ENCODE peak calls at places on chromosomes 12 and 14, in eight cellular contexts. One of them, this sample, is unnamed.

GRCh38 chr14:75877884-75878283 is 103.9 kb downstream of the TGFB3 start:
- DNase-seq in mucosa of descending colon: no peak
- DNase-seq in choroid plexus epithelial cell: peak
- DNase-seq in fibroblast of mammary gland: no peak
- DNase-seq in effector memory CD4-positive, alpha-beta T cell: no peak
- DNase-seq in fibroblast of lung: no peak
- DNase-seq in astrocyte of the cerebellum: no peak
- DNase-seq in HCT116: no peak
- DNase-seq in this sample: no peak

GRCh38 chr14:74945852-74946658 is 9.3 kb downstream of the PGF start:
- DNase-seq in mucosa of descending colon: peak
- DNase-seq in choroid plexus epithelial cell: peak
- DNase-seq in fibroblast of mammary gland: peak
- DNase-seq in effector memory CD4-positive, alpha-beta T cell: peak
- DNase-seq in fibroblast of lung: peak
- DNase-seq in astrocyte of the cerebellum: no peak
- DNase-seq in HCT116: peak
- DNase-seq in this sample: no peak

GRCh38 chr14:98904677-98905076 is 367.3 kb downstream of the BCL11B start:
- DNase-seq in mucosa of descending colon: no peak
- DNase-seq in choroid plexus epithelial cell: no peak
- DNase-seq in fibroblast of mammary gland: no peak
- DNase-seq in effector memory CD4-positive, alpha-beta T cell: no peak
- DNase-seq in fibroblast of lung: no peak
- DNase-seq in astrocyte of the cerebellum: no peak
- DNase-seq in HCT116: no peak
- DNase-seq in this sample: no peak

GRCh38 chr14:60331201-60332045 is 82.4 kb downstream of the PPM1A start:
- DNase-seq in mucosa of descending colon: peak
- DNase-seq in choroid plexus epithelial cell: peak
- DNase-seq in fibroblast of mammary gland: peak
- DNase-seq in effector memory CD4-positive, alpha-beta T cell: peak
- DNase-seq in fibroblast of lung: peak
- DNase-seq in astrocyte of the cerebellum: no peak
- DNase-seq in HCT116: peak
- DNase-seq in this sample: no peak

GRCh38 chr14:60396718-60397343 is 89.0 kb downstream of the C14orf39 start:
- DNase-seq in mucosa of descending colon: no peak
- DNase-seq in choroid plexus epithelial cell: peak
- DNase-seq in fibroblast of mammary gland: no peak
- DNase-seq in effector memory CD4-positive, alpha-beta T cell: no peak
- DNase-seq in fibroblast of lung: no peak
- DNase-seq in astrocyte of the cerebellum: no peak
- DNase-seq in HCT116: no peak
- DNase-seq in this sample: no peak

GRCh38 chr12:11822071-11822818 is 172.8 kb downstream of the ETV6 start:
- DNase-seq in mucosa of descending colon: no peak
- DNase-seq in choroid plexus epithelial cell: peak
- DNase-seq in fibroblast of mammary gland: peak
- DNase-seq in effector memory CD4-positive, alpha-beta T cell: peak
- DNase-seq in fibroblast of lung: peak
- DNase-seq in astrocyte of the cerebellum: peak
- DNase-seq in HCT116: no peak
- DNase-seq in this sample: no peak

GRCh38 chr14:21997300-21997699 is 323.7 kb upstream of the OR4E1 start:
- DNase-seq in mucosa of descending colon: no peak
- DNase-seq in choroid plexus epithelial cell: peak
- DNase-seq in fibroblast of mammary gland: peak
- DNase-seq in effector memory CD4-positive, alpha-beta T cell: no peak
- DNase-seq in fibroblast of lung: no peak
- DNase-seq in astrocyte of the cerebellum: no peak
- DNase-seq in HCT116: peak
- DNase-seq in this sample: no peak

GRCh38 chr12:89474615-89475014 is 50.0 kb downstream of the GALNT4 start:
- DNase-seq in mucosa of descending colon: no peak
- DNase-seq in choroid plexus epithelial cell: no peak
- DNase-seq in fibroblast of mammary gland: no peak
- DNase-seq in effector memory CD4-positive, alpha-beta T cell: no peak
- DNase-seq in fibroblast of lung: no peak
- DNase-seq in astrocyte of the cerebellum: no peak
- DNase-seq in HCT116: no peak
- DNase-seq in this sample: no peak

GRCh38 chr12:47097276-47097896 is 17.6 kb upstream of the AMIGO2 start:
- DNase-seq in mucosa of descending colon: no peak
- DNase-seq in choroid plexus epithelial cell: no peak
- DNase-seq in fibroblast of mammary gland: no peak
- DNase-seq in effector memory CD4-positive, alpha-beta T cell: no peak
- DNase-seq in fibroblast of lung: peak
- DNase-seq in astrocyte of the cerebellum: no peak
- DNase-seq in HCT116: no peak
- DNase-seq in this sample: no peak

GRCh38 chr12:121089031-121089812 is 43.5 kb upstream of the P2RX7 start:
- DNase-seq in mucosa of descending colon: peak
- DNase-seq in choroid plexus epithelial cell: no peak
- DNase-seq in fibroblast of mammary gland: no peak
- DNase-seq in effector memory CD4-positive, alpha-beta T cell: no peak
- DNase-seq in fibroblast of lung: no peak
- DNase-seq in astrocyte of the cerebellum: no peak
- DNase-seq in HCT116: no peak
- DNase-seq in this sample: no peak

GRCh38 chr12:885701-886100 is 63.8 kb downstream of the RAD52 start:
- DNase-seq in mucosa of descending colon: no peak
- DNase-seq in choroid plexus epithelial cell: no peak
- DNase-seq in fibroblast of mammary gland: no peak
- DNase-seq in effector memory CD4-positive, alpha-beta T cell: no peak
- DNase-seq in fibroblast of lung: no peak
- DNase-seq in astrocyte of the cerebellum: no peak
- DNase-seq in HCT116: no peak
- DNase-seq in this sample: no peak

GRCh38 chr12:75735853-75736252 is 224.4 kb upstream of the KRR1 start:
- DNase-seq in mucosa of descending colon: no peak
- DNase-seq in choroid plexus epithelial cell: no peak
- DNase-seq in fibroblast of mammary gland: peak
- DNase-seq in effector memory CD4-positive, alpha-beta T cell: no peak
- DNase-seq in fibroblast of lung: no peak
- DNase-seq in astrocyte of the cerebellum: no peak
- DNase-seq in HCT116: no peak
- DNase-seq in this sample: no peak

GRCh38 chr12:95608252-95609033 is 57.2 kb upstream of the USP44 start:
- DNase-seq in mucosa of descending colon: no peak
- DNase-seq in choroid plexus epithelial cell: peak
- DNase-seq in fibroblast of mammary gland: peak
- DNase-seq in effector memory CD4-positive, alpha-beta T cell: no peak
- DNase-seq in fibroblast of lung: peak
- DNase-seq in astrocyte of the cerebellum: peak
- DNase-seq in HCT116: no peak
- DNase-seq in this sample: no peak

GRCh38 chr12:22282283-22282682 is 52.2 kb downstream of the ST8SIA1 start:
- DNase-seq in mucosa of descending colon: no peak
- DNase-seq in choroid plexus epithelial cell: peak
- DNase-seq in fibroblast of mammary gland: peak
- DNase-seq in effector memory CD4-positive, alpha-beta T cell: no peak
- DNase-seq in fibroblast of lung: peak
- DNase-seq in astrocyte of the cerebellum: peak
- DNase-seq in HCT116: no peak
- DNase-seq in this sample: no peak

GRCh38 chr12:21825924-21826548 is 51.5 kb upstream of the KCNJ8 start:
- DNase-seq in mucosa of descending colon: no peak
- DNase-seq in choroid plexus epithelial cell: no peak
- DNase-seq in fibroblast of mammary gland: peak
- DNase-seq in effector memory CD4-positive, alpha-beta T cell: no peak
- DNase-seq in fibroblast of lung: no peak
- DNase-seq in astrocyte of the cerebellum: no peak
- DNase-seq in HCT116: no peak
- DNase-seq in this sample: no peak

GRCh38 chr14:100336618-100337530 is 13.7 kb downstream of the SLC25A47 start:
- DNase-seq in mucosa of descending colon: no peak
- DNase-seq in choroid plexus epithelial cell: no peak
- DNase-seq in fibroblast of mammary gland: no peak
- DNase-seq in effector memory CD4-positive, alpha-beta T cell: no peak
- DNase-seq in fibroblast of lung: no peak
- DNase-seq in astrocyte of the cerebellum: no peak
- DNase-seq in HCT116: no peak
- DNase-seq in this sample: no peak

GRCh38 chr12:118391836-118392235 is 15.5 kb downstream of the SUDS3 start:
- DNase-seq in mucosa of descending colon: no peak
- DNase-seq in choroid plexus epithelial cell: no peak
- DNase-seq in fibroblast of mammary gland: no peak
- DNase-seq in effector memory CD4-positive, alpha-beta T cell: no peak
- DNase-seq in fibroblast of lung: no peak
- DNase-seq in astrocyte of the cerebellum: no peak
- DNase-seq in HCT116: no peak
- DNase-seq in this sample: no peak

GRCh38 chr14:80996049-80996901 is 40.9 kb downstream of the TSHR start:
- DNase-seq in mucosa of descending colon: no peak
- DNase-seq in choroid plexus epithelial cell: peak
- DNase-seq in fibroblast of mammary gland: peak
- DNase-seq in effector memory CD4-positive, alpha-beta T cell: peak
- DNase-seq in fibroblast of lung: peak
- DNase-seq in astrocyte of the cerebellum: peak
- DNase-seq in HCT116: peak
- DNase-seq in this sample: peak

GRCh38 chr12:44507471-44507870 is 368.6 kb downstream of the NELL2 start:
- DNase-seq in mucosa of descending colon: no peak
- DNase-seq in choroid plexus epithelial cell: no peak
- DNase-seq in fibroblast of mammary gland: no peak
- DNase-seq in effector memory CD4-positive, alpha-beta T cell: no peak
- DNase-seq in fibroblast of lung: no peak
- DNase-seq in astrocyte of the cerebellum: no peak
- DNase-seq in HCT116: no peak
- DNase-seq in this sample: no peak

GRCh38 chr14:92460916-92461579 is 52.5 kb upstream of the RIN3 start:
- DNase-seq in mucosa of descending colon: peak
- DNase-seq in choroid plexus epithelial cell: peak
- DNase-seq in fibroblast of mammary gland: peak
- DNase-seq in effector memory CD4-positive, alpha-beta T cell: no peak
- DNase-seq in fibroblast of lung: peak
- DNase-seq in astrocyte of the cerebellum: peak
- DNase-seq in HCT116: no peak
- DNase-seq in this sample: peak

GRCh38 chr14:32085845-32086383 is 8.8 kb downstream of the ARHGAP5 start:
- DNase-seq in mucosa of descending colon: no peak
- DNase-seq in choroid plexus epithelial cell: no peak
- DNase-seq in fibroblast of mammary gland: no peak
- DNase-seq in effector memory CD4-positive, alpha-beta T cell: no peak
- DNase-seq in fibroblast of lung: no peak
- DNase-seq in astrocyte of the cerebellum: no peak
- DNase-seq in HCT116: no peak
- DNase-seq in this sample: no peak

GRCh38 chr14:78340250-78340649 is 170.1 kb downstream of the NRXN3 start:
- DNase-seq in mucosa of descending colon: no peak
- DNase-seq in choroid plexus epithelial cell: no peak
- DNase-seq in fibroblast of mammary gland: no peak
- DNase-seq in effector memory CD4-positive, alpha-beta T cell: no peak
- DNase-seq in fibroblast of lung: no peak
- DNase-seq in astrocyte of the cerebellum: no peak
- DNase-seq in HCT116: no peak
- DNase-seq in this sample: no peak

GRCh38 chr14:104977008-104977680 is 1.0 kb downstream of the AHNAK2 start:
- DNase-seq in mucosa of descending colon: peak
- DNase-seq in choroid plexus epithelial cell: no peak
- DNase-seq in fibroblast of mammary gland: no peak
- DNase-seq in effector memory CD4-positive, alpha-beta T cell: no peak
- DNase-seq in fibroblast of lung: no peak
- DNase-seq in astrocyte of the cerebellum: no peak
- DNase-seq in HCT116: no peak
- DNase-seq in this sample: no peak
- H3K4me3 ChIP-seq in mucosa of descending colon: no peak
- H3K4me3 ChIP-seq in choroid plexus epithelial cell: peak
- H3K4me3 ChIP-seq in fibroblast of mammary gland: peak
- H3K4me3 ChIP-seq in effector memory CD4-positive, alpha-beta T cell: peak
- H3K4me3 ChIP-seq in fibroblast of lung: peak
- H3K4me3 ChIP-seq in astrocyte of the cerebellum: peak
- H3K4me3 ChIP-seq in HCT116: peak
- H3K4me3 ChIP-seq in this sample: peak

DNA sequence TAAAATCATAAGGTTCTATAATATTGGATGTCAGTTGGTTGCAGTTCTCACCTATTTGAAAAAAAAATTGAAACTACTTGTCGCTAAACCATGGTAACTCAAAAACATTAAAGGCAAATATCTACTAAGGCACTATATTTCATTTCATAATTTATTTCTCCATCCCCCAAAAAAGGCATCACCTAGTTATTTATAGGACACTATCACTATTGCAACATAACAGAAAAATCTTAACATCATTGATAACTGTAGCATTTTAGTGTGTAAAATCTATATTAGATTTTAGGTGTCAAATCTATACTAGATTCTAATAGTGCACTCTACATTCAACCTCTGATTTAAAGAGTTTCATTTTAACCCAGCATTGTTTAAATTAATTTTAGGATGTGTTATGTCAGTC is 1.7 kb downstream of the SPTSSA start:
- DNase-seq in mucosa of descending colon: no peak
- DNase-seq in choroid plexus epithelial cell: no peak
- DNase-seq in fibroblast of mammary gland: no peak
- DNase-seq in effector memory CD4-positive, alpha-beta T cell: no peak
- DNase-seq in fibroblast of lung: no peak
- DNase-seq in astrocyte of the cerebellum: no peak
- DNase-seq in HCT116: no peak
- DNase-seq in this sample: no peak
- H3K4me3 ChIP-seq in mucosa of descending colon: no peak
- H3K4me3 ChIP-seq in choroid plexus epithelial cell: peak
- H3K4me3 ChIP-seq in fibroblast of mammary gland: peak
- H3K4me3 ChIP-seq in effector memory CD4-positive, alpha-beta T cell: no peak
- H3K4me3 ChIP-seq in fibroblast of lung: peak
- H3K4me3 ChIP-seq in astrocyte of the cerebellum: peak
- H3K4me3 ChIP-seq in HCT116: peak
- H3K4me3 ChIP-seq in this sample: peak

DNA sequence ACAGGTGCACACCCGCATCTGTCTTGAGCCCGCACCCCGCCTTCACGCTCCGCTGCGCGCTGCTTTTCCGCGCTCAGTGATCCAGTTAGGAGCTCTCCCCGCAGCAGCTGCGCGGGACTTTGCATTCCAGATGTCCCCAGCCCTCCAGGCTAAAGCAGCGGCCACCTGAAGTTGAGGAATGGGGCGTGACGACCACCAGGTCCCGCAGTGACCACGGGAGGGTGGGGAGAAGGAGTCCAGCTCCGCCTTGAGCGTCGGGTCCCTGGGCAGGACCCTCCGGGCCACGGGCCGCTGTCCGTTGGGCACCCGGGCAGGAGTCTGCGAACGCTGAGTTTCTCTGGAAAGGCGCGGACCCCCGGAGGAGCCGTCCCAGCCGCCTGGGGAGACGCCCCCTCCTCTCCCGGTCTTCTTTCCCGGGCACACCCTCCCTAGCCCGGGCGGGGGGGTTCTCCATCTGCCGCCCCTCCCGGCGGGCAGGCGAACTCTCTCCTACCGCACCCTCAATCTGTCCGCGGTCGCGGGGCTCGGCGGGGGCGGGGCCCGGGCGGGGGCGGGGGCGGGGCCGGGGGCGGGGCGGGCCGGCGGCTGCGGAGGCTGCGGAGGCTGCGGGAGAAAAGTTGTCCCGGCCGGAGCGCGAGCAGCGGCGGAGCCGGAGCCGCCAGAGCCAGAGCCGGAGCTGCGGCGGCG is at the start of gene TMEM132C:
- DNase-seq in mucosa of descending colon: no peak
- DNase-seq in choroid plexus epithelial cell: no peak
- DNase-seq in fibroblast of mammary gland: no peak
- DNase-seq in effector memory CD4-positive, alpha-beta T cell: no peak
- DNase-seq in fibroblast of lung: no peak
- DNase-seq in astrocyte of the cerebellum: no peak
- DNase-seq in HCT116: no peak
- DNase-seq in this sample: no peak
- H3K4me3 ChIP-seq in mucosa of descending colon: no peak
- H3K4me3 ChIP-seq in choroid plexus epithelial cell: no peak
- H3K4me3 ChIP-seq in fibroblast of mammary gland: no peak
- H3K4me3 ChIP-seq in effector memory CD4-positive, alpha-beta T cell: no peak
- H3K4me3 ChIP-seq in fibroblast of lung: no peak
- H3K4me3 ChIP-seq in astrocyte of the cerebellum: no peak
- H3K4me3 ChIP-seq in HCT116: no peak
- H3K4me3 ChIP-seq in this sample: no peak

GRCh38 chr12:103085541-103085940 is 128.1 kb downstream of the ASCL1 start:
- DNase-seq in mucosa of descending colon: no peak
- DNase-seq in choroid plexus epithelial cell: no peak
- DNase-seq in fibroblast of mammary gland: no peak
- DNase-seq in effector memory CD4-positive, alpha-beta T cell: no peak
- DNase-seq in fibroblast of lung: no peak
- DNase-seq in astrocyte of the cerebellum: no peak
- DNase-seq in HCT116: no peak
- DNase-seq in this sample: no peak
- H3K4me3 ChIP-seq in mucosa of descending colon: no peak
- H3K4me3 ChIP-seq in choroid plexus epithelial cell: no peak
- H3K4me3 ChIP-seq in fibroblast of mammary gland: no peak
- H3K4me3 ChIP-seq in effector memory CD4-positive, alpha-beta T cell: no peak
- H3K4me3 ChIP-seq in fibroblast of lung: no peak
- H3K4me3 ChIP-seq in astrocyte of the cerebellum: no peak
- H3K4me3 ChIP-seq in HCT116: no peak
- H3K4me3 ChIP-seq in this sample: no peak